ENCODE peak calls at places on chromosomes 11 and 22, in four cellular contexts. One of them, this sample, is unnamed.
A peak's percentile ranks its signal among the peaks of the same experiment; 100 is the strongest.

GRCh38 chr22:29702931-29703594 is 16.7 kb upstream of the CABP7 start:
- DNase-seq in endothelial cell: no peak
- DNase-seq in neural crest cell: no peak
- DNase-seq in OCI-LY7: peak; percentile 72
- DNase-seq in this sample: no peak

GRCh38 chr22:44608606-44609226 is 93.3 kb upstream of the PRR5 start:
- DNase-seq in OCI-LY7: no peak
- DNase-seq in neural crest cell: no peak
- DNase-seq in endothelial cell: no peak
- DNase-seq in this sample: no peak

GRCh38 chr11:128653828-128654231 is 40.0 kb upstream of the FLI1 start:
- DNase-seq in OCI-LY7: no peak
- DNase-seq in neural crest cell: no peak
- DNase-seq in endothelial cell: no peak
- DNase-seq in this sample: no peak

GRCh38 chr22:19599626-19600243 is 75.5 kb upstream of the CLDN5 start:
- DNase-seq in neural crest cell: no peak
- DNase-seq in endothelial cell: no peak
- DNase-seq in OCI-LY7: no peak
- DNase-seq in this sample: no peak

GRCh38 chr11:79543101-79543500 is 102.3 kb upstream of the TENM4 start:
- DNase-seq in endothelial cell: no peak
- DNase-seq in neural crest cell: no peak
- DNase-seq in OCI-LY7: no peak
- DNase-seq in this sample: no peak

GRCh38 chr11:36899796-36900195 is 301.8 kb upstream of the RAG2 start:
- DNase-seq in endothelial cell: no peak
- DNase-seq in OCI-LY7: no peak
- DNase-seq in neural crest cell: no peak
- DNase-seq in this sample: no peak

GRCh38 chr11:29634248-29634647 is 382.6 kb downstream of the KCNA4 start:
- DNase-seq in neural crest cell: no peak
- DNase-seq in OCI-LY7: no peak
- DNase-seq in endothelial cell: no peak
- DNase-seq in this sample: no peak

GRCh38 chr11:35338928-35339327 is 80.4 kb downstream of the SLC1A2 start:
- DNase-seq in endothelial cell: no peak
- DNase-seq in OCI-LY7: no peak
- DNase-seq in neural crest cell: no peak
- DNase-seq in this sample: no peak

GRCh38 chr11:134469627-134470026 is 57.6 kb upstream of the B3GAT1 start:
- DNase-seq in neural crest cell: no peak
- DNase-seq in endothelial cell: no peak
- DNase-seq in OCI-LY7: peak; percentile 51
- DNase-seq in this sample: no peak

GRCh38 chr11:4641501-4641900 is 2.3 kb upstream of the OR51E1 start:
- DNase-seq in endothelial cell: no peak
- DNase-seq in neural crest cell: no peak
- DNase-seq in OCI-LY7: no peak
- DNase-seq in this sample: no peak

GRCh38 chr11:49995559-49995958 is 13.2 kb upstream of the OR4C12 start:
- DNase-seq in neural crest cell: no peak
- DNase-seq in OCI-LY7: peak; percentile 80
- DNase-seq in endothelial cell: peak; percentile 13
- DNase-seq in this sample: no peak

GRCh38 chr11:12704049-12704448 is 29.8 kb downstream of the TEAD1 start:
- DNase-seq in endothelial cell: no peak
- DNase-seq in OCI-LY7: no peak
- DNase-seq in neural crest cell: no peak
- DNase-seq in this sample: no peak

GRCh38 chr11:8839957-8840945 is 70.7 kb upstream of the AKIP1 start:
- DNase-seq in endothelial cell: peak; percentile 9
- DNase-seq in neural crest cell: peak; percentile 29
- DNase-seq in OCI-LY7: no peak
- DNase-seq in this sample: no peak

GRCh38 chr22:32075997-32076725 is 33.1 kb downstream of the SLC5A1 start:
- DNase-seq in endothelial cell: no peak
- DNase-seq in OCI-LY7: no peak
- DNase-seq in neural crest cell: no peak
- DNase-seq in this sample: no peak

GRCh38 chr11:10522921-10523320 is 18.1 kb downstream of the RNF141 start:
- DNase-seq in endothelial cell: no peak
- DNase-seq in OCI-LY7: no peak
- DNase-seq in neural crest cell: no peak
- DNase-seq in this sample: no peak

GRCh38 chr11:57249384-57250319 is 12.6 kb upstream of the APLNR start:
- DNase-seq in neural crest cell: peak; percentile 71
- DNase-seq in OCI-LY7: peak; percentile 59
- DNase-seq in endothelial cell: peak; percentile 81
- DNase-seq in this sample: peak; percentile 29

GRCh38 chr22:25475554-25476022 is 88.9 kb upstream of the GRK3 start:
- DNase-seq in endothelial cell: no peak
- DNase-seq in OCI-LY7: no peak
- DNase-seq in neural crest cell: no peak
- DNase-seq in this sample: no peak

GRCh38 chr22:43894122-43894521 is 2.3 kb upstream of the PNPLA5 start:
- DNase-seq in endothelial cell: no peak
- DNase-seq in neural crest cell: no peak
- DNase-seq in OCI-LY7: no peak
- DNase-seq in this sample: no peak

GRCh38 chr22:46051646-46052045 is 74.7 kb upstream of the WNT7B start:
- DNase-seq in OCI-LY7: no peak
- DNase-seq in neural crest cell: no peak
- DNase-seq in endothelial cell: no peak
- DNase-seq in this sample: no peak

GRCh38 chr22:32985899-32986772 is 72.0 kb downstream of the SYN3 start:
- DNase-seq in OCI-LY7: peak; percentile 63
- DNase-seq in endothelial cell: peak; percentile 84
- DNase-seq in neural crest cell: peak; percentile 84
- DNase-seq in this sample: no peak

GRCh38 chr11:33579101-33579500 is 121.5 kb downstream of the C11orf91 start:
- DNase-seq in endothelial cell: no peak
- DNase-seq in OCI-LY7: no peak
- DNase-seq in neural crest cell: no peak
- DNase-seq in this sample: no peak

GRCh38 chr22:29122041-29122440 is 49.2 kb downstream of the KREMEN1 start:
- DNase-seq in neural crest cell: no peak
- DNase-seq in endothelial cell: no peak
- DNase-seq in OCI-LY7: no peak
- DNase-seq in this sample: no peak

GRCh38 chr11:96051820-96052219 is 127.9 kb upstream of the MTMR2 start:
- DNase-seq in endothelial cell: no peak
- DNase-seq in OCI-LY7: no peak
- DNase-seq in neural crest cell: no peak
- DNase-seq in this sample: no peak

GRCh38 chr11:2942447-2942846 is 13.2 kb upstream of the PHLDA2 start:
- DNase-seq in OCI-LY7: no peak
- DNase-seq in endothelial cell: no peak
- DNase-seq in neural crest cell: no peak
- DNase-seq in this sample: no peak

GRCh38 chr11:64263021-64263946 is 12.0 kb downstream of the PLCB3 start:
- DNase-seq in OCI-LY7: no peak
- DNase-seq in neural crest cell: no peak
- DNase-seq in endothelial cell: no peak
- DNase-seq in this sample: no peak

GRCh38 chr22:41567452-41567768 is 6.6 kb downstream of the CSDC2 start:
- DNase-seq in neural crest cell: no peak
- DNase-seq in OCI-LY7: no peak
- DNase-seq in endothelial cell: no peak
- DNase-seq in this sample: no peak

GRCh38 chr22:46934746-46935491 is 172.5 kb downstream of the TBC1D22A start:
- DNase-seq in endothelial cell: no peak
- DNase-seq in neural crest cell: no peak
- DNase-seq in OCI-LY7: no peak
- DNase-seq in this sample: no peak

GRCh38 chr22:44395116-44396005 is 82.6 kb upstream of the SHISAL1 start:
- DNase-seq in endothelial cell: no peak
- DNase-seq in neural crest cell: no peak
- DNase-seq in OCI-LY7: no peak
- DNase-seq in this sample: peak; percentile 11

GRCh38 chr11:121059605-121060004 is 35.7 kb downstream of the TBCEL start:
- DNase-seq in OCI-LY7: no peak
- DNase-seq in neural crest cell: no peak
- DNase-seq in endothelial cell: no peak
- DNase-seq in this sample: no peak

GRCh38 chr11:125072210-125072960 is 9.3 kb downstream of the SLC37A2 start:
- DNase-seq in endothelial cell: no peak
- DNase-seq in neural crest cell: no peak
- DNase-seq in OCI-LY7: peak; percentile 89
- DNase-seq in this sample: no peak

GRCh38 chr22:47045691-47046410 is 283.4 kb downstream of the TBC1D22A start:
- DNase-seq in endothelial cell: no peak
- DNase-seq in OCI-LY7: no peak
- DNase-seq in neural crest cell: no peak
- DNase-seq in this sample: no peak

GRCh38 chr11:44604171-44604581 is 38.7 kb downstream of the CD82 start:
- DNase-seq in endothelial cell: no peak
- DNase-seq in neural crest cell: no peak
- DNase-seq in OCI-LY7: no peak
- DNase-seq in this sample: no peak

GRCh38 chr22:40043086-40043485 is 48.3 kb downstream of the FAM83F start:
- DNase-seq in neural crest cell: no peak
- DNase-seq in endothelial cell: no peak
- DNase-seq in OCI-LY7: no peak
- DNase-seq in this sample: no peak

GRCh38 chr22:40041738-40042137 is 47.0 kb downstream of the FAM83F start:
- DNase-seq in neural crest cell: no peak
- DNase-seq in OCI-LY7: no peak
- DNase-seq in endothelial cell: no peak
- DNase-seq in this sample: no peak

GRCh38 chr22:40039482-40039881 is 44.7 kb downstream of the FAM83F start:
- DNase-seq in endothelial cell: no peak
- DNase-seq in OCI-LY7: no peak
- DNase-seq in neural crest cell: no peak
- DNase-seq in this sample: no peak

GRCh38 chr22:40042312-40042711 is 47.6 kb downstream of the FAM83F start:
- DNase-seq in endothelial cell: no peak
- DNase-seq in neural crest cell: no peak
- DNase-seq in OCI-LY7: no peak
- DNase-seq in this sample: no peak

GRCh38 chr22:40040927-40041326 is 46.2 kb downstream of the FAM83F start:
- DNase-seq in neural crest cell: no peak
- DNase-seq in OCI-LY7: no peak
- DNase-seq in endothelial cell: no peak
- DNase-seq in this sample: no peak
- TF ChIP-seq CTCF in neural crest cell: no peak
- TF ChIP-seq CTCF in OCI-LY7: no peak
- TF ChIP-seq CTCF in endothelial cell: no peak
- TF ChIP-seq CTCF in this sample: no peak

DNA sequence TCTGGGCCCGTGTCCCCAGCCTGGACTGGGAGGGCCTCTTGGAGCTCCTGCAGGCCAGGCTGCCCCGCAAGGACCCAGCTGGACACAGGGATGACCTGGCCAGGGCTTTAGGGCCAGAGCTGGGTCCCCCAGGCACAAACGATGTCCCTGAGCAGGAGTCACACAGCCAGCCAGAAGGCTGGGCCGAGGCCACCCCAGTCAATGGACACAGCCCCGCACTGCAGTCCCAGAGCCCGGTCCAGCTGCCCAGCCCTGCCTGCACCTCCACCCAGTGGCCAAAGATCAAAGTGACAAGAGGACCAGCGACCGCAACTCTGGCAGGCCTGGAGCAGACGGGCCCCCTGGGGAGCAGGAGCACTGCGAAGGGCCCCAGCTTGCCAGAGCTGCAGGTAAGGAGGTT is 38.2 kb downstream of the TRIOBP start:
- DNase-seq in endothelial cell: peak; percentile 67
- DNase-seq in OCI-LY7: no peak
- DNase-seq in neural crest cell: peak; percentile 54
- DNase-seq in this sample: no peak
- TF ChIP-seq CTCF in endothelial cell: peak; percentile 47
- TF ChIP-seq CTCF in OCI-LY7: no peak
- TF ChIP-seq CTCF in neural crest cell: peak; percentile 57
- TF ChIP-seq CTCF in this sample: no peak

GRCh38 chr11:86670179-86670578 is 2.2 kb downstream of the ME3 start:
- DNase-seq in OCI-LY7: no peak
- DNase-seq in neural crest cell: no peak
- DNase-seq in endothelial cell: no peak
- DNase-seq in this sample: no peak

GRCh38 chr11:86672007-86672621 is at the start of gene ME3:
- DNase-seq in neural crest cell: peak; percentile 38
- DNase-seq in OCI-LY7: no peak
- DNase-seq in endothelial cell: peak; percentile 37
- DNase-seq in this sample: peak; percentile 49

GRCh38 chr11:86668929-86669328 is 3.5 kb downstream of the ME3 start:
- DNase-seq in neural crest cell: no peak
- DNase-seq in OCI-LY7: no peak
- DNase-seq in endothelial cell: no peak
- DNase-seq in this sample: no peak

GRCh38 chr11:86671386-86672006 is 920 bp downstream of the ME3 start:
- DNase-seq in neural crest cell: peak; percentile 14
- DNase-seq in endothelial cell: peak; percentile 5
- DNase-seq in OCI-LY7: no peak
- DNase-seq in this sample: no peak

DNA sequence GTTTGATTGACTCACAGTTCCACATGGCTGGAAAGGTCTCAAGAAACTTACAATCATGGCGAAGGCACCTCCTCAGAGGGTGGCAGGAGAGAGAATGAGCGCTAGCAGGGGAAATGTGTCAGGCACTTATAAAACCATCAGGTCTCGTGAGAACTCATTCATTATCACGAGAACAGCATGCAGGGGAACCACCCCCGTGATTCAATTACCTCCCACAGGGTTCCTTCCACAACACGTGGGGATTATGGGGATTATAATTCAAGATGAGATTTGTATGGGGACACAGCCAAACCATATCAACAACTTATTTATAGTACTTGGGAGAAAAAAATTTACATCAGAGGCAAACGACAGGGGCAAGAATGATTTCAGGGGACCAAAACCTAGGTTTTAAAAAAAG is 3.0 kb downstream of the ME3 start:
- DNase-seq in OCI-LY7: no peak
- DNase-seq in endothelial cell: no peak
- DNase-seq in neural crest cell: no peak
- DNase-seq in this sample: no peak
- TF ChIP-seq CTCF in OCI-LY7: no peak
- TF ChIP-seq CTCF in endothelial cell: no peak
- TF ChIP-seq CTCF in neural crest cell: no peak
- TF ChIP-seq CTCF in this sample: no peak

DNA sequence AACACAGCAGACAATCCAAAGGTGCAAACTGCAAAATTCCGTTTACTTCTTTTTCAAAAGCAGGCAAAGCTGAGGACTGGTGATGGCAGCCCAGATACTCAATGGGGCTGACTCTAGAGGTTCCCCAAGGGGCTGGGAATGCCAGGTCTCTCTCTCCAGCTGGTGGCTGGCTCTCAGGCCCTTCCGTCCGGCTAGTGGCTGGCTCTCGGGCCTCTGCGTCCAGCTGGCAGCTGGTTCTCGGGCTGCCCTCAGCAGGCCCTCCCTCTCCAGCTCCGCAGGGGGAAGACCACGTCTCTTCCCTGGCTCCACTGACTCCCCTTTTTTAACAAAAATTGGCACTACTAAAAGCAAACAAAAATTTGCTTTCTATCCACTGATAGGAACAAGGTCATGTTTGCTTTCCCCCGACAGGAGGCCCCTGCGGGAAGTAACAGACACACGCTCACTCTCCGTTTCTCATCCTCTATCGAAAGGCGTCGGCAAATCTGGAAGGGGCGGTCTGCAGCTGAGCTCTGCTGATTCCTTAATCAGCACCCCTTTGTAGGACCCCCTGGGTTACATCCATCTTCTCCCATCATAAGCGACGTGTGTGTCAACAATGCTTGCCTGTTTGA is 381.4 kb downstream of the BRD1 start:
- DNase-seq in OCI-LY7: no peak
- DNase-seq in neural crest cell: no peak
- DNase-seq in endothelial cell: no peak
- DNase-seq in this sample: no peak
- TF ChIP-seq CTCF in OCI-LY7: no peak
- TF ChIP-seq CTCF in neural crest cell: no peak
- TF ChIP-seq CTCF in endothelial cell: no peak
- TF ChIP-seq CTCF in this sample: no peak